ENCODE peak calls at places on chromosomes 13 and 19, in ten cellular contexts. L is erythroblast; C is AG08396; S is AG04450; R is BJ; Y is left cardiac atrium; V is stimulated activated CD4-positive, alpha-beta T cell treated with anti-CD3 and anti-CD28 coated beads, Interleukin-4, amount 100 ng/mL, for 48 hours; O is effector memory CD4-positive, alpha-beta T cell; P is activated naive CD8-positive, alpha-beta T cell treated with anti-CD3 and anti-CD28 coated beads for 36 hours; D is astrocyte. G is an unnamed sample.
A peak's percentile ranks its signal among the peaks of the same experiment; 100 is the strongest.

GRCh38 chr13:36163809-36164308 is 32.7 kb upstream of the DCLK1 start:
- DNase-seq in L (no peak), C (peak; percentile 50), S (peak; percentile 55), R (peak; percentile 72), Y (peak; percentile 82), V (no peak), O (no peak), P (no peak), D (peak; percentile 96), G (no peak)

GRCh38 chr13:28415994-28416411 is 78.9 kb downstream of the FLT1 start:
- DNase-seq in L (no peak), C (no peak), S (no peak), R (no peak), Y (no peak), V (no peak), O (no peak), P (no peak), D (no peak), G (no peak)

GRCh38 chr13:96034662-96035061 is 18.5 kb downstream of the UGGT2 start:
- DNase-seq in L (no peak), C (no peak), S (no peak), R (no peak), Y (no peak), V (no peak), O (no peak), P (no peak), D (no peak), G (no peak)

GRCh38 chr19:17226002-17226933 is at the start of gene OCEL1:
- DNase-seq in L (peak; percentile 99), C (peak; percentile 97), S (peak; percentile 92), R (peak; percentile 86), Y (peak; percentile 99), V (peak; percentile 96), O (peak; percentile 95), P (peak; percentile 96), D (peak; percentile 94), G (peak; percentile 99)

GRCh38 chr13:78910147-78910546 is 251.2 kb upstream of the OBI1 start:
- DNase-seq in L (no peak), C (no peak), S (no peak), R (no peak), Y (no peak), V (no peak), O (no peak), P (no peak), D (no peak), G (no peak)

GRCh38 chr19:54035215-54036178 is 28.2 kb downstream of the VSTM1 start:
- DNase-seq in L (no peak), C (peak; percentile 81), S (peak; percentile 50), R (peak; percentile 78), Y (no peak), V (no peak), O (no peak), P (no peak), D (peak; percentile 82), G (no peak)

GRCh38 chr19:58252102-58252685 is 23.5 kb downstream of the ZNF544 start:
- DNase-seq in L (peak; percentile 61), C (no peak), S (no peak), R (no peak), Y (no peak), V (no peak), O (no peak), P (no peak), D (no peak), G (peak; percentile 51)

GRCh38 chr13:64446372-64446771 is 2783.8 kb downstream of the PCDH9 start:
- DNase-seq in L (no peak), C (no peak), S (no peak), R (no peak), Y (no peak), V (no peak), O (no peak), P (no peak), D (no peak), G (peak; percentile 35)

GRCh38 chr13:101211261-101211660 is 205.0 kb downstream of the NALCN start:
- DNase-seq in L (no peak), C (peak; percentile 16), S (no peak), R (no peak), Y (no peak), V (no peak), O (no peak), P (no peak), D (peak; percentile 43), G (no peak)

GRCh38 chr13:59893261-59893660 is 270.5 kb downstream of the DIAPH3 start:
- DNase-seq in L (no peak), C (no peak), S (no peak), R (no peak), Y (no peak), V (no peak), O (no peak), P (no peak), D (no peak), G (no peak)

GRCh38 chr19:19627716-19628498 is at the start of gene LPAR2:
- DNase-seq in L (no peak), C (peak; percentile 59), S (no peak), R (no peak), Y (no peak), V (peak; percentile 44), O (peak; percentile 77), P (peak; percentile 80), D (no peak), G (no peak)

GRCh38 chr13:90447735-90448103 is 899.8 kb upstream of the MIR17HG start:
- DNase-seq in L (no peak), C (peak; percentile 7), S (no peak), R (peak; percentile 36), Y (no peak), V (no peak), O (no peak), P (no peak), D (peak; percentile 94), G (peak; percentile 12)

GRCh38 chr13:46496086-46496485 is 56.9 kb upstream of the LRCH1 start:
- DNase-seq in L (no peak), C (no peak), S (no peak), R (no peak), Y (no peak), V (no peak), O (no peak), P (no peak), D (no peak), G (no peak)

GRCh38 chr19:35935911-35936737 is at the start of gene LRFN3:
- DNase-seq in L (no peak), C (peak; percentile 89), S (no peak), R (no peak), Y (peak; percentile 85), V (peak; percentile 58), O (peak; percentile 22), P (peak; percentile 66), D (peak; percentile 52), G (peak; percentile 58)

GRCh38 chr19:45881909-45882528 is 3.9 kb downstream of the IRF2BP1 start:
- DNase-seq in L (no peak), C (no peak), S (no peak), R (no peak), Y (no peak), V (no peak), O (no peak), P (no peak), D (no peak), G (no peak)

GRCh38 chr13:27353653-27354052 is 70.8 kb upstream of the GTF3A start:
- DNase-seq in L (no peak), C (no peak), S (no peak), R (no peak), Y (no peak), V (no peak), O (no peak), P (no peak), D (no peak), G (no peak)

GRCh38 chr13:97566907-97567306 is 132.9 kb downstream of the RAP2A start:
- DNase-seq in L (no peak), C (no peak), S (no peak), R (no peak), Y (no peak), V (no peak), O (no peak), P (no peak), D (no peak), G (peak; percentile 18)